ENCODE peak calls at places on chromosomes 11 and 22, in four cellular contexts. W, Z, E and G are unnamed samples.

GRCh38 chr22:44828193-44828592 is 75.8 kb downstream of the ARHGAP8 start:
- DNase-seq in E (no peak), Z (no peak), W (peak), G (peak)

GRCh38 chr11:17343907-17344306 is 7.7 kb upstream of the NCR3LG1 start:
- DNase-seq in W (no peak), Z (no peak), E (no peak), G (no peak)

GRCh38 chr22:28907311-28908008 is 24.1 kb downstream of the ZNRF3 start:
- DNase-seq in W (no peak), E (no peak), Z (no peak), G (no peak)

GRCh38 chr11:35911013-35911412 is 32.8 kb upstream of the LDLRAD3 start:
- DNase-seq in E (no peak), W (no peak), Z (no peak), G (no peak)

GRCh38 chr22:24768537-24769374 is 5.8 kb downstream of the PIWIL3 start:
- DNase-seq in W (peak), E (peak), Z (peak), G (peak)

GRCh38 chr11:100152751-100153150 is 534.3 kb upstream of the ARHGAP42 start:
- DNase-seq in Z (no peak), E (no peak), W (no peak), G (no peak)

GRCh38 chr22:43543522-43544281 is 131.9 kb downstream of the MPPED1 start:
- DNase-seq in W (no peak), E (no peak), Z (peak), G (no peak)

GRCh38 chr11:90594658-90595057 is 371.8 kb upstream of the CHORDC1 start:
- DNase-seq in E (no peak), W (no peak), Z (no peak), G (no peak)

GRCh38 chr11:125164422-125165110 is at the start of gene PKNOX2:
- DNase-seq in Z (peak), W (peak), E (peak), G (peak)

GRCh38 chr22:19974233-19974861 is 32.7 kb upstream of the TXNRD2 start:
- DNase-seq in Z (no peak), W (peak), E (no peak), G (peak)

GRCh38 chr11:35412285-35412684 is 7.1 kb downstream of the SLC1A2 start:
- DNase-seq in W (no peak), E (no peak), Z (no peak), G (peak)

GRCh38 chr22:46225631-46226030 is 24.5 kb downstream of the CDPF1 start:
- DNase-seq in Z (no peak), W (no peak), E (no peak), G (no peak)

GRCh38 chr11:93623179-93623578 is 38.3 kb upstream of the CEP295 start:
- DNase-seq in W (no peak), Z (no peak), E (no peak), G (no peak)

GRCh38 chr11:126834149-126834548 is 166.4 kb downstream of the KIRREL3 start:
- DNase-seq in E (no peak), Z (no peak), W (no peak), G (no peak)

GRCh38 chr11:132349806-132350733 is 979.7 kb downstream of the NTM start:
- DNase-seq in Z (no peak), E (no peak), W (no peak), G (no peak)

GRCh38 chr11:67466962-67467771 is 1.9 kb downstream of the TMEM134 start:
- DNase-seq in E (no peak), W (no peak), Z (no peak), G (no peak)

GRCh38 chr11:126992804-126993111 is 7.8 kb downstream of the KIRREL3 start:
- DNase-seq in E (no peak), Z (no peak), W (no peak), G (peak)

GRCh38 chr11:72568861-72569260 is 105.4 kb downstream of the PDE2A start:
- DNase-seq in E (no peak), Z (no peak), W (no peak), G (no peak)

DNA sequence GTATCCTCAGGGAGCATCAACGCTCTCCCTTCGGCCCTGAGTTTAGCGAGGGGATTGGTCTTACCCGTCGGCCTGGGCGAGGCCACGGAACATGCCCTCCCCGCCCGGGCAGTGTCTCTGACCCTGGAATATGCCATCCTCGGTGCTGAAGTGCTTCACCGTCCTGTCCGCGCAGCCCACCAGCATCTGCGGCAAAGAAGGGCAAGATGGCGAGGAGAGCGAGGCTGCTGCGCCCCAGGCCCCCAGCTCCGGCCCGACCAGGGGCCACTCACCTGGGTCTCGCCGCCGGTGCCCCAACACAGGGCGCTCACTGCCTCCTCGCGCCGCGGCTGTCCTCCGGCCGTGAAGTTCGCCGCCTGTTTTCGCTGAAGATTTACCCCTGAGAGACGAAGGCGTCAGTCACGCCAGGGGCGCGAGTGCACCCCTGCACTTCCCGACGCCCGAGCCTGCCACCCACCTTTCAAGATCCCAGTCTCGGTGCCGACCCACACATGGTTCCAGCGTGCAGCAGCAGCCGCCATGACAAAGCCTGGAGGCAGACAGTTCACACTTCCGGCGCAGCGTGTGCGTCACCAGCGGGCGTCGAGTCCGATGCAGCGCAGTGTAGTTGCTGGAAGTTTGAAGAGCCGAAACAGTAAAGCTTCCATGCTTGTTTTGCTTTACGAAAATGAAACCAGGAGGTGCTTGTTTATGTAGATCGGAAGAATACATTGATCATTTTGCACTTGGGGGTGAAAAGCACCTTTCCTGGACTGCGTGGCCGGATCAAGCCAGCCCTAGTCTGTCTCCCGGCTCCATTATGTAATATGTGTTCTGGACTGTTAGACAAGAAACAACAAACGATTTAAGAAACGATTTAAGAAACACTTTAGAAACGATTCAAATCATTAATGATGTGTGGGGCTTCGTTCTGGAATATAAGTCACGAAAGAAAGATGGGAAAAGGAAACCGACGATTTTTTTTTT is at the start of gene WDR74:
- DNase-seq in E (peak), Z (peak), W (peak), G (peak)
- TF ChIP-seq POLR2A in E (peak), Z (peak), W (peak), G (peak)

DNA sequence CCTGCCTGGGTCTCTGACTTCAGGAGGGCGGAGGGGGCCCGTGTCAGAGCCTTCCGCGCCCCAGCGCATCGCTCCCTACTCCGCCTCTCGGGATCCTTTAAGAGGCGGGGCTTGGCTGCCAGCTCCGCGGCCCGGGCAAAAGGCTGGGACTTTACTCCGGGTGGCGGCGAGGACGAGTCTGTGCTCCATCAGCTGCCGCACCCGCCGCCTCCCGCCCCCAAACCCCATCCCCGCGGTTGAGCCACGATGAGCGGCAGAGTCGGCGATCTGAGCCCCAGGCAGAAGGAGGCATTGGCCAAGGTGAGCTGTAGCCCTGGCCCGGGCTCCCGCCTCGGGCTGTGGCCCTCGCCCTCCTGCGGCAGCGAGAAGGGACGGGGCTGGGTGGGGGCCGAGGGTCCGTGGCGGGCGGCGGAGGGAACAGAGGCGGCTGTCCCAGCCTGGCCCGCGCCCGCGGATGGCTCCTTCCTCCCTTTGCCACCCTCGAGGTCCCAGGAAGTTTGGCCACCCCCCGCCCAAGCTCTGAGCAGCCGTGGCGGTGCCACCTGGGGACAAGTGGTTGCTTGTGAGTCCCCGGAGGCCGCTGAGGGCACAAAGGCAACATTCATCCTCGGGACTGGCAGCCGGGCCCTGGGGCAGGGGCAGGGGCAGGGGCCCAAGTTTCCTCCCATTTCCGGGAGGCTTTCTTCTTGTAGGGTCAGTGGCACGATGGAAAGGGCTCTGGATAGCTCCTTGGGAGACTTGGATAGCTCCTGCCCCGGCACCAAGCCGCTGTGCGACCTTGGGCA is at the start of gene SEC14L2:
- DNase-seq in E (peak), Z (peak), W (no peak), G (peak)
- TF ChIP-seq POLR2A in E (peak), Z (peak), W (no peak), G (peak)

GRCh38 chr11:56533054-56533740 is 9.9 kb downstream of the OR5M11 start:
- DNase-seq in E (no peak), W (no peak), Z (no peak), G (no peak)

DNA sequence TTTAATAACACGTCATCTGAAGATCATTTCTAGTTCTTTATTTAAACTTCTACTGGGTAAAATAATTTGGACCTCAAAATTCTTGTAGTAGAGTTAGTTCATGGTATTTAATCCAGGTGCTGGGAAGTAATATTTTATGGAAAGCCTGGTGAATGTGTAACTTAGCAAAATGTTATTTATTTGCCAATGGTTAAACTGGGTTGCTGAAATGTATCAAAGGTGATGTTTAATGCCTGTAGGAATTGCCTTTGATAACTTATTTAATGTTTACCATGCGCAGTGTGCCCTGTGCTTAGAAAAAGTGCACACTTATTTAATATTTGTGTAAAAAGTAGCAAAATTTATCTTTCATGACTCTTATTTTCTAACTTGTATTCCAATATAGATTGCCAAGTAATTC is 11.2 kb downstream of the OR5M11 start:
- DNase-seq in Z (no peak), E (no peak), W (no peak), G (no peak)
- TF ChIP-seq POLR2A in Z (no peak), E (no peak), W (no peak), G (no peak)

DNA sequence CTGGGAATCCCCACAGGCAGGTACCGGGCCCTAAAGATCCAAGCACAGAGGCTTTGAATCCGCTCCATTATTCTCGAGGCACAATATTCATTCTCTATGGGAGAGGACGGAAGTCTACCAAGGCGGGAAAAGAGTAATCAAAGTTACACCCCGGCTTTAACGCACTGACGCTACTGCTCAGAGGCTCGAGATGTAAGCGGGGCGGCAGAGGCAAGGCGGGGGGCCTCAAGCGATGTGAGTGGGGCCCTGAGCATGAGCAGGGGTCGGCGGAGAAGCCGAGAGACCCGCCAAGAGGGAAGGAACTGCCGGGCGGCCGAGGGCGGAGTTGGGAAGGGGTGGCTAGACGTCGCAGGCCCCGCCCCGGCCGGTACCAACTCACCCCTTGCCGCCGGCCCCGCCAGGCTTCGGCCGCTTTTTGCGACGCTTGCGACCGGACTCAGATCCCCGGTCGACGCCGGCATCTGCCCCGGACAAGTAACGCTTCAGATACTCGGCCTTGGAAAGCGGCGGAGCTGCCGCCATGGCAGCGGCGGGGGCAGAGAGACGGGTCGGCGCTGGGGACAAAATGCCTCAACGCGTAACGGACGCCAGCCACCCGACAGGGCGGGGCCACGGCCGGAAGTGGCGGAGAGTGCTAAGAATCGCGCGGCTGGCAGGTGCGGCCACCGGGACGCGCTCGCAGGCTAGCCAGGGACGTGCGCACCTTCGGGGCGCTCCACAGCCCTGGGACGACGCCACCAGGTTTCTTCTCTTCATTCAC is at the start of gene BUD13:
- DNase-seq in E (peak), Z (peak), W (peak), G (peak)
- TF ChIP-seq POLR2A in E (peak), Z (peak), W (peak), G (peak)

GRCh38 chr11:63802637-63803414 is 10.4 kb upstream of the SPINDOC start:
- DNase-seq in W (peak), E (no peak), Z (peak), G (peak)
- TF ChIP-seq POLR2A in W (no peak), E (no peak), Z (no peak), G (no peak)

GRCh38 chr11:85664561-85665481 is at the start of gene CREBZF:
- DNase-seq in Z (peak), W (peak), E (peak), G (peak)

GRCh38 chr11:85665756-85666155 is 827 bp upstream of the CREBZF start:
- DNase-seq in E (no peak), W (no peak), Z (peak), G (no peak)

GRCh38 chr11:85663080-85663729 is 1.7 kb downstream of the CREBZF start:
- DNase-seq in W (no peak), Z (peak), E (no peak), G (no peak)

GRCh38 chr11:85661972-85662664 is 2.8 kb downstream of the CREBZF start:
- DNase-seq in E (no peak), W (no peak), Z (no peak), G (no peak)

DNA sequence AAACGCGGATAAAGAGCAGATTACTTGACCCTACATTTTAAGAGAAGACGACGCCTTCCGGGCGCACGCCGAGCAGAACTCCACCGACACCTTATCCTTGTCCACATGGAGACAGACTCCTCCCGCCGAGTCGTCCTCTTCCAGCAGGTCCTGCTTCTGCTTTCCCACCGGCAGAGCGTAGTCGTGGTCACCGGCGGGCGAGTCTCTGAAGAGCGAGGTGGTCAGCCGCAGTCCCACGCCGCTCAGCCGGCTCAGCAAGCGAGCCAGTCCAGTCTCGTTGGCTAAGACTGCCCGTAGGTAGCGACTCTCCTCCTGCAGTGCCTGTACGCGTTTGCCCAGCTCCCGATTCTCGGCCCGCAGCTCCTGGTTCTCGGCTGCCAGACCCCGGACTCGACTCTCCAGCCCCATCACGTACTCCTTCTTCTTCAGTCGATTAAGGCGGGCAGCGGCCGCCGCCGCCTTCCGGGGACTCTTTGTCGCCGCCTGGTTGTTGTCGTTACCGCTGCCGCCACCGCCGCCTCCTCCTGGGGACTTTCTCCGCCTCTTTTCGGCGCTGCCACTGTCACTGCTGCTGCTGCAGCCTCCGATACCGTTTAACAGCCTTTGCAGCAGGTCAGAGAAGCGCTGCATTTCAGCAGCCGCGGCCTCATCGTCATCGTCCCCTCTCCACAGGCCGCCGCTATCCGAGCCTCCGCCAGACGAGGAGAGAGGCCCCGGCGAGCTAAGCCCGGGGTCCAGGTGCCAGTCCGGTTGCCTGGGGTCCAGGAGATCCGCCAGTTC is 958 bp downstream of the CREBZF start:
- DNase-seq in E (peak), W (peak), Z (peak), G (peak)
- TF ChIP-seq POLR2A in E (peak), W (no peak), Z (peak), G (no peak)